ENCODE peak calls at places on chromosome 17, in six cellular contexts. X is effector memory CD4-positive, alpha-beta T cell; I is mucosa of descending colon; T is IMR-90; F is heart left ventricle; Y is mammary epithelial cell. L is an unnamed sample.
A peak's percentile ranks its signal among the peaks of the same experiment; 100 is the strongest.

GRCh38 chr17:29645516-29646051 is 22.9 kb upstream of the CORO6 start:
- DNase-seq in X (no peak), T (peak; percentile 82), Y (peak; percentile 75), I (peak; percentile 36), F (peak; percentile 85), L (no peak)

GRCh38 chr17:77619851-77620250 is 338.7 kb upstream of the TNRC6C start:
- DNase-seq in X (no peak), Y (peak; percentile 46), F (no peak), T (peak; percentile 86), I (no peak), L (no peak)

GRCh38 chr17:82767041-82767754 is 15.3 kb downstream of the TBCD start:
- DNase-seq in X (no peak), T (peak; percentile 38), F (no peak), Y (peak; percentile 30), I (peak; percentile 89), L (no peak)

GRCh38 chr17:17224137-17224536 is 12.8 kb downstream of the FLCN start:
- DNase-seq in F (no peak), Y (no peak), T (no peak), X (no peak), I (no peak), L (no peak)

GRCh38 chr17:36089888-36090836 is at the start of gene CCL3:
- DNase-seq in T (no peak), F (peak; percentile 38), X (no peak), I (no peak), Y (peak; percentile 11), L (no peak)

GRCh38 chr17:17363638-17364337 is 60.6 kb downstream of the NT5M start:
- DNase-seq in Y (no peak), F (no peak), X (no peak), I (peak; percentile 43), T (no peak), L (peak; percentile 11)

GRCh38 chr17:69047368-69048263 is 13.1 kb downstream of the ABCA9 start:
- DNase-seq in I (peak; percentile 69), Y (peak; percentile 52), T (peak; percentile 75), F (peak; percentile 62), X (no peak), L (no peak)

GRCh38 chr17:28684963-28685362 is 23.0 kb downstream of the SUPT6H start:
- DNase-seq in F (no peak), X (no peak), I (peak; percentile 69), Y (no peak), T (peak; percentile 16), L (no peak)

GRCh38 chr17:72266099-72266852 is 145.5 kb downstream of the SOX9 start:
- DNase-seq in T (no peak), I (no peak), F (no peak), X (no peak), Y (peak; percentile 43), L (no peak)

GRCh38 chr17:43952724-43953666 is 745 bp downstream of the PYY start:
- DNase-seq in Y (no peak), T (no peak), I (no peak), X (no peak), F (no peak), L (no peak)

GRCh38 chr17:80882323-80882722 is 109.3 kb upstream of the CHMP6 start:
- DNase-seq in F (no peak), I (no peak), X (no peak), Y (no peak), T (no peak), L (no peak)

GRCh38 chr17:43517161-43517560 is 29.0 kb downstream of the ETV4 start:
- DNase-seq in X (no peak), I (no peak), T (no peak), F (no peak), Y (no peak), L (no peak)

GRCh38 chr17:73506470-73507435 is 137.5 kb downstream of the SDK2 start:
- DNase-seq in I (no peak), F (no peak), T (no peak), X (no peak), Y (no peak), L (no peak)

GRCh38 chr17:17044846-17045561 is 2.7 kb downstream of the MPRIP start:
- DNase-seq in I (no peak), F (peak; percentile 76), X (no peak), Y (peak; percentile 48), T (peak; percentile 79), L (no peak)

GRCh38 chr17:50375858-50376538 is 3.0 kb downstream of the EME1 start:
- DNase-seq in X (no peak), T (no peak), F (no peak), Y (no peak), I (peak; percentile 43), L (no peak)
- H3K4me3 ChIP-seq in X (no peak overlapping the region), T (no peak overlapping the region), F (no peak overlapping the region), Y (no peak overlapping the region), I (no peak overlapping the region), L (no peak overlapping the region)

GRCh38 chr17:2266045-2266864 is 37.3 kb downstream of the SMG6 start:
- DNase-seq in T (no peak), X (peak; percentile 74), I (peak; percentile 73), Y (no peak), F (no peak), L (peak; percentile 92)
- H3K4me3 ChIP-seq in T (no peak overlapping the region), X (peak overlapping the region; percentile 12), I (no peak overlapping the region), Y (no peak overlapping the region), F (no peak overlapping the region), L (peak overlapping the region; percentile 52)

GRCh38 chr17:57984226-57984890 is 3.7 kb downstream of the VEZF1 start:
- DNase-seq in Y (no peak), X (no peak), T (no peak), F (no peak), I (no peak), L (no peak)
- H3K4me3 ChIP-seq in Y (no peak overlapping the region), X (no peak overlapping the region), T (peak overlapping the region; percentile 4), F (no peak overlapping the region), I (no peak overlapping the region), L (no peak overlapping the region)

DNA sequence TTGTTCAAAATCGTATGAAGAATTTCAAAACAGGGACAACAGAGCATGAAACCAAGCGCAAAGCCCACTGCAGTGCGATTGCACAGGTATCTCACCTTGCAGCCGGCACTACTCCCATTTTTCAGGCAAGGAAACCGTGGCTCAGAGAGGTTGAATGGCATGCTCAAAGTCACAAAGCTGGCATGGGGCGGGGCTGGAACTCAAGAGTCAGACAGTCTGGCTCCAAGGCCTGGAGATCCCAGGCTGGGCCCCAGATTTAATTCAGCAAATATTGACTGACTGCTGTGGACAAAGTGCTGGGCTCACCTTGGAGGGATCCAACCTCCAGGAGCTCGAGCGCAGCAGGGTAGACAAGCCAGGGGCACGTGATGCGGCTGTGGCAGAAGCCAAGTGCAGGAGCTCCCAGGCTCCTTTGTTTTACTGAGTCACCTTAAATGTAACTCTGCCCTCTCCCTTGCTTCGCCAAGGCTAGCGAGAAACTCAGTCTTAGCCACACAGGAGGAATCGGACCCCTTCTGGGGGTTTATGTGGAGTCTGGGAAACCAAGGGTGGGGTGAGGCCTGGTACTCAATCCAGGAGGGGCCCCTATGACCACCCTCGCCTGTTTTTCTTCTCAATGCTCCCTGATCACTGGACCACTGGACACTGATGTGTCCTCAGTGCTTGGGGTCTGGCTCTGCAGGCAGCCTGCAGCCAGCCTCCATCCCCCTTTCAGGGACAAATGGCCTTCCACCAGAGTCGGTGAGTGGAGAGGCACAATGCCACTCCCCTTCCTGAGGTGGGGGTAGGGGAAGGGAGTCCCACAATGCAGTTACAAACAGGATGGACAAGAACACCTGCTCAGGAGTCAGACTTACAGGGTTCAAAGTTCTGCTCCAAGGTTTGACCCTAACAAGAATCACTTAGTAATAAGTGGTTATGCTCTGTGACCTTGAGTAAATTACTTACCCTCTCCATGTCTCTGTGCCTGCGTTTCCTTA is 3.9 kb upstream of the SPATA20 start:
- DNase-seq in T (no peak), F (no peak), I (peak; percentile 89), Y (no peak), X (no peak), L (no peak)
- H3K4me3 ChIP-seq in T (no peak overlapping the region), F (no peak overlapping the region), I (no peak overlapping the region), Y (no peak overlapping the region), X (no peak overlapping the region), L (peak overlapping the region; percentile 39)

GRCh38 chr17:48539177-48539576 is 5.7 kb downstream of the HOXB2 start:
- DNase-seq in X (no peak), T (peak; percentile 90), Y (peak; percentile 85), F (no peak), I (no peak), L (no peak)
- H3K4me3 ChIP-seq in X (no peak overlapping the region), T (no peak overlapping the region), Y (no peak overlapping the region), F (no peak overlapping the region), I (no peak overlapping the region), L (no peak overlapping the region)

DNA sequence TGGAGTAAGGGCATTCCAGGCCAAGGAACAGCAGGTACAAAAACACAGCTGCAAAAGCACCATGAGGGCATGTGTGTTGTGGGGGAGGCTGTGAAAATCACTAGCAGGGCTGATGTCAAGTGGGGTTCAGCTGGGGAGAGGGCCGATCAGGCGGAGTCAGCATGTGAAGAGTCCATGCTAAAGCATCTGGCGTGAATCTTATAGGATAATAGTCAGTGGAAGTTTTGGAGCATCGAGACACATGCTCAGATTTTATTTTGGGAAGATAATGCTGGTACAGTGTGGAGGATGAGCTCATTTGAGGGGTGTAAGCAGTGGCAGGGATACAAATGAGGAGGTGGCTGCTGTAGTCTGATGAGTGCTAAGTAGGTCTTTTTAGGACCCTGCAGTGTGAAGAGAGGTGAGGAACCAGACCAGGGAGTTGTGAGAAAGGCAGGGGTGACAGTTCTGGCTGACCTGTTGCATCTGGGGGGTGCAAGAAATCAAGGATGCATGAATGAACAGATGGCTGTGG is 30.3 kb downstream of the MMD start:
- DNase-seq in X (no peak), F (no peak), T (no peak), Y (no peak), I (no peak), L (no peak)
- H3K4me3 ChIP-seq in X (no peak overlapping the region), F (no peak overlapping the region), T (no peak overlapping the region), Y (no peak overlapping the region), I (no peak overlapping the region), L (no peak overlapping the region)

DNA sequence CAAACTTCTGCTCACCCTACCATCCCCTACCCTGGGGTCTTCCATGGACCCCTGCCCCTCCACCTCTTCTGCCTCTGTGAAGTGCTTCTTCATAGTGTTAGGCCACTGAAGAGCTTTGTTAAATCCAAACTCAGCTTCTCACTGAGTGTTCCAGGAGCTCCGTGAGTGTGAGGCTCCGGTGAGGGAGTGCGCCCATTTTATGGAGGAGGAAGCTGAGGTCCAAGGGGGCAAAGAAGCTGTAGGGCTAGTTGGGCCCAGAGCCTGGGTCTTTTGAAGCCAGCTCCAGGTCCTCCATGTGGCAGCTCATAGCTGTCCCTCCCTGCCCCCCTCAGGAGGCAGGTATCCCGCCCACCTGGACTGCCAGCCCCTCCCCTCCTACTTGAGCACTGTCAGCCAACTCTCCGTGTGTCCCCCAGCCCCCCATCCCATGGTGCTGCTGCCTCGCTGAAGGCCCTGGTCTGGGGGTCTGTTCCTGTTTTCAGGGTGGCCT is 6.0 kb downstream of the FMNL1 start:
- DNase-seq in Y (no peak), X (no peak), F (peak; percentile 32), I (peak; percentile 10), T (no peak), L (no peak)
- H3K4me3 ChIP-seq in Y (no peak overlapping the region), X (peak overlapping the region; percentile 79), F (no peak overlapping the region), I (no peak overlapping the region), T (no peak overlapping the region), L (peak overlapping the region; percentile 95)

DNA sequence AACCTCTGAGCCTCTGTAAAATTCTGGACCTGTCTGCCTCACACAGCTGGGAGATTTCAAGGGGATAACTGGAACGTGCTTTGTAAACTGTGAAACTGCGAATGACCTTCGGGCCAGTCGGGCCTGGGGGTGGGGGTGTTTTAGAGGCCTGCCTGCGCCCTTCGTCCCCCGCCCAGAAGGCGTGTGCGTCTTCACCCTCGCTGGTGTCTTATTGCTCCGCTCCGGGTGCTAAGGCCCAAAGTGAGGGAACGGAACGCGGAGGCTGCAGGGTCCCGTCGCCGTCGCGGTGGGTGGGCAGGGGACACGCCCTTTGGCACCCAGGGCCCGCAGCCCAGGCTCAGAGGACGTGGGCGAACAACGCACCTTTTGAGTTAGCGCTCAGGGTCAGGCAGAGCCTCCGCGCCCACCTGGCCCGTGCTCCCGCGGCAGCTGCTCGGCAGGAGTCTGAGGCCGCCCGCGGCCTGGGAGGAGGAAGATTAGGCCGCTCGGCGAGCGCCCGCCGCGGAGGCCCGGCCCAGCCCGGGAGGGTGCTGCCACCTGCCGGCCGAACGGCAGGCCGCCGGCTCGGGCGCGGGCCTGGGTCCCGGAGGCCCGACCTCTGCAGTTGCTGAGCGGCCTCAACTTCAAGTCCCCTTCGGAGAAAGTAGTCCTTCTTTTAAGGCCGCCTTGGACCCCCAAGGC is 29.7 kb downstream of the DCAKD start:
- DNase-seq in I (peak; percentile 62), Y (peak; percentile 39), X (peak; percentile 25), T (peak; percentile 47), F (peak; percentile 70), L (peak; percentile 48)
- H3K4me3 ChIP-seq in I (no peak overlapping the region), Y (no peak overlapping the region), X (peak overlapping the region; percentile 14), T (peak overlapping the region; percentile 29), F (no peak overlapping the region), L (no peak overlapping the region)